ENCODE peak calls at places on chromosomes 16 and 17, in four cellular contexts. I is endodermal cell, V is stomach, W is AG09309. D is an unnamed sample.

GRCh38 chr16:20871935-20872815 is 28.0 kb downstream of the DCUN1D3 start:
- DNase-seq in W (no peak), V (no peak), I (no peak), D (no peak)

GRCh38 chr17:43334744-43335400 is 63.9 kb upstream of the ARL4D start:
- DNase-seq in V (no peak), W (no peak), I (no peak), D (no peak)

GRCh38 chr16:58503863-58504688 is 4.1 kb downstream of the NDRG4 start:
- DNase-seq in W (no peak), I (peak; percentile 36), V (no peak), D (no peak)

GRCh38 chr17:28193241-28193640 is 125.8 kb upstream of the TMEM97 start:
- DNase-seq in I (peak; percentile 56), V (no peak), W (no peak), D (no peak)

GRCh38 chr16:77962689-77963088 is 59.7 kb upstream of the CLEC3A start:
- DNase-seq in I (no peak), W (no peak), V (no peak), D (no peak)

GRCh38 chr17:62792122-62792800 is 15.9 kb downstream of the MARCHF10 start:
- DNase-seq in V (no peak), I (peak; percentile 29), W (peak; percentile 90), D (peak; percentile 79)

GRCh38 chr17:72409405-72410002 is 288.7 kb downstream of the SOX9 start:
- DNase-seq in I (no peak), V (no peak), W (no peak), D (no peak)

GRCh38 chr16:69319826-69320730 is 8.9 kb downstream of the VPS4A start:
- DNase-seq in V (no peak), W (no peak), I (no peak), D (no peak)

GRCh38 chr17:82491533-82491932 is 28.0 kb upstream of the FOXK2 start:
- DNase-seq in V (no peak), I (no peak), W (no peak), D (no peak)

GRCh38 chr17:32160526-32160925 is 18.2 kb downstream of the RHOT1 start:
- DNase-seq in I (no peak), V (no peak), W (no peak), D (no peak)

GRCh38 chr17:36768355-36768754 is 167.0 kb downstream of the MRM1 start:
- DNase-seq in W (no peak), V (no peak), I (no peak), D (no peak)

GRCh38 chr17:11608396-11608795 is 10.1 kb downstream of the DNAH9 start:
- DNase-seq in W (no peak), V (peak; percentile 30), I (no peak), D (no peak)

GRCh38 chr17:58283674-58284612 is 3.2 kb upstream of the MPO start:
- DNase-seq in V (no peak), W (no peak), I (no peak), D (no peak)

GRCh38 chr17:43003542-43004172 is 2.9 kb upstream of the IFI35 start:
- DNase-seq in V (no peak), I (peak; percentile 81), W (no peak), D (no peak)

GRCh38 chr17:2475056-2475455 is 36.6 kb downstream of the METTL16 start:
- DNase-seq in V (no peak), I (no peak), W (no peak), D (no peak)

GRCh38 chr16:57863434-57864160 is 61.3 kb upstream of the KIFC3 start:
- DNase-seq in W (peak; percentile 63), I (peak; percentile 88), V (peak; percentile 71), D (peak; percentile 73)

GRCh38 chr16:68147438-68147837 is 62.3 kb downstream of the NFATC3 start:
- DNase-seq in I (no peak), W (no peak), V (no peak), D (no peak)

GRCh38 chr17:66235377-66235994 is 6.3 kb upstream of the APOH start:
- DNase-seq in W (no peak), I (no peak), V (no peak), D (no peak)

GRCh38 chr16:50668368-50669008 is 12.6 kb downstream of the SNX20 start:
- DNase-seq in V (peak; percentile 56), W (no peak), I (no peak), D (no peak)

GRCh38 chr17:17669081-17669850 is 12.0 kb upstream of the RAI1 start:
- DNase-seq in W (no peak), V (no peak), I (no peak), D (no peak)

GRCh38 chr16:27772093-27772820 is 222.3 kb downstream of the KATNIP start:
- DNase-seq in W (no peak), I (no peak), V (no peak), D (no peak)

GRCh38 chr17:27552467-27552779 is 78.6 kb upstream of the LGALS9 start:
- DNase-seq in V (no peak), I (peak; percentile 80), W (no peak), D (no peak)

GRCh38 chr16:38941-39892 is 14.2 kb downstream of the POLR3K start:
- DNase-seq in W (no peak), V (peak; percentile 73), I (no peak), D (no peak)

GRCh38 chr16:22627043-22627442 is 116.4 kb downstream of the NPIPB5 start:
- DNase-seq in I (no peak), V (no peak), W (no peak), D (no peak)

GRCh38 chr17:50708050-50709000 is 611 bp upstream of the ANKRD40 start:
- DNase-seq in W (no peak), V (no peak), I (peak; percentile 52), D (no peak)

GRCh38 chr16:50036426-50036825 is 11.4 kb downstream of the CNEP1R1 start:
- DNase-seq in I (no peak), W (no peak), V (no peak), D (no peak)

GRCh38 chr16:66754211-66754610 is 2.8 kb upstream of the DYNC1LI2 start:
- DNase-seq in W (no peak), I (no peak), V (no peak), D (no peak)

GRCh38 chr16:16096161-16096857 is 127.0 kb downstream of the ABCC6 start:
- DNase-seq in V (no peak), I (no peak), W (peak; percentile 25), D (no peak)

GRCh38 chr17:67239597-67239996 is 5.4 kb downstream of the HELZ start:
- DNase-seq in V (no peak), I (no peak), W (peak; percentile 48), D (no peak)

GRCh38 chr16:27966756-27967155 is 96.8 kb downstream of the GSG1L start:
- DNase-seq in V (no peak), W (no peak), I (no peak), D (no peak)

GRCh38 chr16:47888142-47888541 is 267.7 kb downstream of the ABCC12 start:
- DNase-seq in I (peak; percentile 82), V (no peak), W (no peak), D (no peak)

GRCh38 chr17:75394332-75394918 is 11.1 kb downstream of the GRB2 start:
- DNase-seq in V (no peak), I (no peak), W (no peak), D (no peak)

GRCh38 chr16:88539652-88540345 is 30.4 kb upstream of the ZC3H18 start:
- DNase-seq in W (no peak), V (no peak), I (peak; percentile 60), D (no peak)

GRCh38 chr17:50423553-50424159 is 2.4 kb upstream of the ACSF2 start:
- DNase-seq in I (no peak), W (peak; percentile 61), V (no peak), D (peak; percentile 87)

GRCh38 chr17:56737741-56738161 is 96.0 kb downstream of the C17orf67 start:
- DNase-seq in I (peak; percentile 70), V (peak; percentile 56), W (peak; percentile 38), D (peak; percentile 84)

GRCh38 chr16:10619271-10619849 is 39.0 kb upstream of the EMP2 start:
- DNase-seq in V (peak; percentile 60), I (peak; percentile 86), W (no peak), D (no peak)
- H3K4me3 ChIP-seq in V (peak overlapping the region; percentile 24), I (no peak overlapping the region), W (no peak overlapping the region), D (no peak overlapping the region)

GRCh38 chr17:45398800-45399199 is 33.9 kb downstream of the ARHGAP27 start:
- DNase-seq in I (no peak), V (no peak), W (no peak), D (no peak)
- TF ChIP-seq CTCF in I (peak; percentile 53), V (no peak), W (no peak), D (peak; percentile 20)

GRCh38 chr16:25691519-25692091 is at the start of gene HS3ST4:
- DNase-seq in V (peak; percentile 43), W (no peak), I (peak; percentile 85), D (no peak)

GRCh38 chr16:25690563-25691143 is 1.1 kb upstream of the HS3ST4 start:
- DNase-seq in I (peak; percentile 47), V (peak; percentile 41), W (no peak), D (no peak)

GRCh38 chr16:25693621-25694020 is 1.9 kb downstream of the HS3ST4 start:
- DNase-seq in W (no peak), V (no peak), I (no peak), D (no peak)

GRCh38 chr16:25692307-25692706 is 548 bp downstream of the HS3ST4 start:
- DNase-seq in I (peak; percentile 67), W (no peak), V (peak; percentile 25), D (no peak)

GRCh38 chr16:25692734-25693508 is 1.2 kb downstream of the HS3ST4 start:
- DNase-seq in V (no peak), W (no peak), I (peak; percentile 81), D (no peak)
- H3K4me3 ChIP-seq in V (peak overlapping the region; percentile 52), W (no peak overlapping the region), I (peak overlapping the region; percentile 79), D (no peak overlapping the region)

GRCh38 chr17:29565643-29566472 is 979 bp downstream of the ABHD15 start:
- DNase-seq in V (peak; percentile 59), W (no peak), I (peak; percentile 93), D (no peak)
- TF ChIP-seq CTCF in V (no peak), W (peak; percentile 1), I (peak; percentile 58), D (peak; percentile 6)

GRCh38 chr16:11978080-11978479 is 1.5 kb downstream of the SNX29 start:
- DNase-seq in I (no peak), V (no peak), W (no peak), D (no peak)
- H3K4me3 ChIP-seq in I (no peak overlapping the region), V (no peak overlapping the region), W (peak overlapping the region; percentile 82), D (peak overlapping the region; percentile 97)

DNA sequence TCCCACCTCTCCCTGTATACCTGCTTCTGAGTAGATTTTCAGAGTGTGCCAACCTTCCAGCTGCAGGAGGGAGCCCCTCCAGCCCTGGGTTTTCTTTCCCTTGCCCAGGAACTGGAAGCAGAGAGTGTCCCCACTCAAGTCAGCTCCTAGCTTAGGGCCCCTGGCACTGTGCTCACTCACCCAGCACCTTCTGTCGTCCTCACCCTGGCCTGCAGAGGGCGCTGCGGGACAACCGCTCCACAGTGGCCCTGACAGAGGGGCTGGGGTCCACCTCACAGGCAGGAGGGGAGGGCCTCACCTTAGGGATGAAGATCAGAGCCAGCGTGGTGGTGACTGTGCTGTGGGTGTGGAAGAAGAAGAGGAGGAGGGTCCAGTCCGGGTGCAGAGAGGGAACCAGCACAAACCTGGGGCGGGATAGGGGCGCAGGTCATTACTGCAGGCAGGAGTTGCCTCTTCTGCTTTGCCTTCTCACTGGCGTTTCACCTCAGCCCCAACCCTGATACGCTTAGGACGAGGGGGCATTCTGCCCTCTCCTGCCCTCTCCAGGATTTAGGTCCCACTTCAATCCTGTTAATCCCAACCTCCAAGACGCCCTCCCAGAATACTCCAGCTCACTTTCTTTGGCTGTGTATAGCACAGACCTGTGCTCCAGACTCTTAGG is 10.0 kb downstream of the GPR179 start:
- DNase-seq in W (no peak), I (peak; percentile 99), V (peak; percentile 29), D (no peak)
- TF ChIP-seq CTCF in W (peak; percentile 70), I (peak; percentile 97), V (peak; percentile 30), D (peak; percentile 66)